ENCODE peak calls at places on chromosomes 2 and 18, in ten cellular contexts. F is CD8-positive, alpha-beta memory T cell; I is breast epithelium; P is PC-3; A is MG63; V is adipocyte; T is Peyer's patch; C is SJSA1; U is astrocyte; J is BJ. E is an unnamed sample.

GRCh38 chr18:48445540-48445939 is 36.4 kb upstream of the ZBTB7C start:
- DNase-seq in I (peak; percentile 67), F (peak; percentile 31), P (peak; percentile 74), V (peak; percentile 87), J (no peak), U (peak; percentile 50), T (peak; percentile 49), C (peak; percentile 82), A (peak; percentile 51), E (peak; percentile 84)

GRCh38 chr2:102268529-102269524 is 42.5 kb upstream of the IL1RL1 start:
- DNase-seq in F (no peak), I (no peak), U (peak; percentile 90), P (no peak), J (peak; percentile 80), V (peak; percentile 75), A (no peak), C (no peak), T (no peak), E (peak; percentile 90)

GRCh38 chr2:150470435-150470834 is 17.0 kb downstream of the RND3 start:
- DNase-seq in J (no peak), A (no peak), F (no peak), C (no peak), T (no peak), U (no peak), P (peak; percentile 49), I (no peak), V (no peak), E (no peak)

GRCh38 chr2:226674123-226674522 is 125.5 kb downstream of the IRS1 start:
- DNase-seq in P (no peak), I (no peak), V (no peak), C (no peak), T (no peak), J (no peak), U (no peak), F (no peak), A (no peak), E (peak; percentile 54)

GRCh38 chr2:43196773-43197567 is 29.4 kb downstream of the ZFP36L2 start:
- DNase-seq in F (no peak), V (no peak), C (no peak), A (no peak), I (no peak), J (no peak), P (no peak), T (no peak), U (no peak), E (peak; percentile 36)

GRCh38 chr18:9679125-9679524 is 29.0 kb upstream of the RAB31 start:
- DNase-seq in U (no peak), F (no peak), C (no peak), I (no peak), P (no peak), A (no peak), V (no peak), J (no peak), T (no peak), E (no peak)

GRCh38 chr2:104043864-104044263 is 810.1 kb upstream of the POU3F3 start:
- DNase-seq in T (no peak), J (no peak), C (no peak), V (no peak), I (no peak), U (no peak), A (no peak), F (no peak), P (no peak), E (no peak)

GRCh38 chr2:55743583-55743982 is 49.9 kb upstream of the PNPT1 start:
- DNase-seq in I (no peak), P (peak; percentile 50), T (no peak), U (peak; percentile 92), V (peak; percentile 55), F (no peak), A (no peak), J (peak; percentile 56), C (no peak), E (peak; percentile 22)

GRCh38 chr2:190023860-190024259 is 38.7 kb downstream of the MSTN start:
- DNase-seq in I (no peak), J (no peak), F (peak; percentile 16), V (peak; percentile 67), C (no peak), P (peak; percentile 73), A (no peak), U (peak; percentile 26), T (no peak), E (peak; percentile 31)

GRCh38 chr2:201933792-201934229 is 99.8 kb upstream of the FZD7 start:
- DNase-seq in J (no peak), A (peak; percentile 74), I (no peak), C (peak; percentile 84), F (no peak), V (peak; percentile 41), U (peak; percentile 66), T (no peak), P (no peak), E (peak; percentile 78)

GRCh38 chr2:147451131-147451530 is 393.7 kb upstream of the ACVR2A start:
- DNase-seq in C (no peak), F (no peak), V (no peak), J (no peak), A (no peak), P (no peak), T (no peak), I (no peak), U (no peak), E (no peak)

GRCh38 chr18:36403896-36404824 is 106.6 kb downstream of the FHOD3 start:
- DNase-seq in U (no peak), T (no peak), F (no peak), A (no peak), V (no peak), I (no peak), P (peak; percentile 3), J (no peak), C (no peak), E (no peak)

GRCh38 chr2:62207480-62207879 is 11.6 kb downstream of the B3GNT2 start:
- DNase-seq in A (no peak), T (no peak), F (no peak), J (no peak), C (no peak), V (no peak), U (no peak), I (no peak), P (no peak), E (no peak)

GRCh38 chr2:67213677-67214402 is 183.3 kb upstream of the ETAA1 start:
- DNase-seq in F (no peak), V (no peak), P (no peak), T (no peak), A (no peak), C (no peak), U (no peak), J (no peak), I (no peak), E (no peak)

GRCh38 chr18:33804258-33804657 is 226.2 kb downstream of the ASXL3 start:
- DNase-seq in C (no peak), I (no peak), J (no peak), U (peak; percentile 66), V (peak; percentile 66), F (no peak), A (no peak), T (no peak), P (peak; percentile 25), E (peak; percentile 78)

GRCh38 chr2:164205347-164205746 is 415.9 kb downstream of the GRB14 start:
- DNase-seq in U (peak; percentile 72), A (no peak), I (no peak), V (peak; percentile 89), J (peak; percentile 24), P (peak; percentile 66), F (no peak), C (peak; percentile 39), T (no peak), E (peak; percentile 78)

DNA sequence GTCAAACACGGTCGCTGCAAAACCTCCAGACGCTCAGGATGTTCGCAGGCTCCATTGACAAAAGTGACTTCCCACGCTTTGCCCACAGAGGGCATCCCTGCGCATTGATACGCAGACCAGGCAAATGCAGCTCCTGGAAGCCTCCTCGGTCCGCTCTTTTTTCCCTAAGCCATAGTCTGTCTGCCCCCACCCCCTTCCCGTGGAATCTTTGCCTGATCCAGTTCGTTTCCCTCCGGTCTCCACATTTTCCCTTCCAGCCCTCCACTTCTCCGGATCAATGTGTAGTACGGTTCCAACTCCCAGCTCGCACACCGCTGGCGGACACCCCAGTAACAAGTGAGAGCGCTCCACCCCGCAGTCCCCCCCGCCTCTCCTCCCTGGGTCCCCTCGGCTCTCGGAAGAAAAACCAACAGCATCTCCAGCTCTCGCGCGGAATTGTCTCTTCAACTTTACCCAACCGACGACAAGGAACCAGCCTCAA is at the start of gene DCC:
- DNase-seq in P (peak; percentile 43), V (peak; percentile 83), A (peak; percentile 13), I (no peak), C (no peak), T (no peak), J (no peak), U (peak; percentile 58), F (no peak), E (peak; percentile 61)
- H3K27me3 ChIP-seq in P (peaks cover 41% of the 10 kb centered on the region), V (peaks cover 55% of the 10 kb centered on the region), A (peaks cover 16% of the 10 kb centered on the region), I (peaks cover 52% of the 10 kb centered on the region), C (no peaks in the 10 kb centered on the region), T (peaks cover 5% of the 10 kb centered on the region), J (no peaks in the 10 kb centered on the region), U (peaks cover 25% of the 10 kb centered on the region), F (no peaks in the 10 kb centered on the region), E (peaks cover 11% of the 10 kb centered on the region)

DNA sequence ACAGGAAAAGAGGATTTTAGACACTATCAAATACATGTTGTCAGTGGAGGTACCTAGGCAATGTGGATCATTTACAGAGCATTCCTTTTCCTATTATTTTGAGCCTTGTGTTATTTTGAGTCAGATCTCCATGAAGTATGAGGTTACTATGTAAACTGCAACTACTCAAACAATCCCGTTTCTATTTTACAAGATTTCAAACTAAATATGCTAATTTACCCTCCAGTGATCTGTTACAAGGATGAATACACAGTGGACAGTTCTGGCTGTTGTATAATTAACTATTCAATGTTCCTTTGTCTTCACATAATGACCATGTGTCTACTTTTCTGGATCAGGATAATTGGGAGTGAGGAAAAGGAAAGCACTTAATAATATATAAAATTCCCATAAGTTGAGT is 4.6 kb downstream of the HOXD1 start:
- DNase-seq in T (no peak), A (no peak), J (no peak), U (no peak), F (no peak), V (no peak), C (no peak), P (no peak), I (no peak), E (no peak)
- H3K27me3 ChIP-seq in T (no peaks in the 10 kb centered on the region), A (peaks cover 7% of the 10 kb centered on the region), J (peaks cover 18% of the 10 kb centered on the region), U (peaks cover 48% of the 10 kb centered on the region), F (peaks cover 36% of the 10 kb centered on the region), V (peaks cover 36% of the 10 kb centered on the region), C (peaks cover 66% of the 10 kb centered on the region), P (peaks cover 28% of the 10 kb centered on the region), I (peaks cover 42% of the 10 kb centered on the region), E (peaks cover 27% of the 10 kb centered on the region)

GRCh38 chr18:4921548-4921947 is 275.5 kb downstream of the AKAIN1 start:
- DNase-seq in I (no peak), F (no peak), T (no peak), J (no peak), C (no peak), U (no peak), A (no peak), V (no peak), P (no peak), E (no peak)
- H3K27me3 ChIP-seq in I (no peaks in the 10 kb centered on the region), F (no peaks in the 10 kb centered on the region), T (no peaks in the 10 kb centered on the region), J (no peaks in the 10 kb centered on the region), C (no peaks in the 10 kb centered on the region), U (no peaks in the 10 kb centered on the region), A (no peaks in the 10 kb centered on the region), V (no peaks in the 10 kb centered on the region), P (no peaks in the 10 kb centered on the region), E (no peaks in the 10 kb centered on the region)

DNA sequence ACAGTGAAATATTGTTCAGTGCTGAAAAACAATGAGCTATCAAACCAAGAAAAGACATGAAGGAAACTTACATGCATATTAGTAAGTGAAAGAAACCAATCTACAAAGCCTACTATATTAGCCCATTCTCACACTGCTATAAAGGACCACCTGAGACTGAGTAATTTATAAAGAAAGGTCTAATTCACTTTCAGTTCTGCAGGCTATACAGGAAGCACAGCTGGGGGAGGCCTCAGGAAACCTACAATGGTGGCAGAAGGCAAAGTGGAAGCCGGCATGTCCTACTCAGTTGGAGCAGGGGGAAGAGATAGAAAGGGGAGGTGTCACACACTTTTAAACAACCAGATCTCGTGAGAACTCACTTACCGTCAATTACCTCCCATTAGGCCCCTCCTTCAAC is 232.1 kb downstream of the TMX3 start:
- DNase-seq in P (no peak), J (no peak), U (no peak), A (no peak), F (no peak), T (no peak), V (no peak), I (no peak), C (no peak), E (no peak)
- H3K27me3 ChIP-seq in P (no peaks in the 10 kb centered on the region), J (no peaks in the 10 kb centered on the region), U (no peaks in the 10 kb centered on the region), A (no peaks in the 10 kb centered on the region), F (no peaks in the 10 kb centered on the region), T (no peaks in the 10 kb centered on the region), V (no peaks in the 10 kb centered on the region), I (no peaks in the 10 kb centered on the region), C (no peaks in the 10 kb centered on the region), E (no peaks in the 10 kb centered on the region)